ENCODE peak calls at places on chromosomes 13 and 19, in four cellular contexts. One of them, this sample, is unnamed.
A peak's percentile ranks its signal among the peaks of the same experiment; 100 is the strongest.

GRCh38 chr19:45767410-45767880 is 1.6 kb downstream of the SIX5 start:
- DNase-seq in AG10803: peak; percentile 82
- DNase-seq in endothelial cell of umbilical vein: peak; percentile 70
- DNase-seq in brain microvascular endothelial cell: peak; percentile 79
- DNase-seq in this sample: peak; percentile 80

GRCh38 chr19:36172852-36173251 is 20.6 kb upstream of the COX7A1 start:
- DNase-seq in AG10803: no peak
- DNase-seq in endothelial cell of umbilical vein: no peak
- DNase-seq in brain microvascular endothelial cell: no peak
- DNase-seq in this sample: no peak

GRCh38 chr13:32056316-32056715 is 24.7 kb downstream of the FRY start:
- DNase-seq in AG10803: no peak
- DNase-seq in endothelial cell of umbilical vein: no peak
- DNase-seq in brain microvascular endothelial cell: no peak
- DNase-seq in this sample: no peak

GRCh38 chr19:41427647-41428480 is 690 bp upstream of the B3GNT8 start:
- DNase-seq in AG10803: peak; percentile 15
- DNase-seq in endothelial cell of umbilical vein: peak; percentile 28
- DNase-seq in brain microvascular endothelial cell: no peak
- DNase-seq in this sample: no peak

GRCh38 chr13:45479661-45480060 is 14.9 kb downstream of the COG3 start:
- DNase-seq in AG10803: no peak
- DNase-seq in endothelial cell of umbilical vein: no peak
- DNase-seq in brain microvascular endothelial cell: no peak
- DNase-seq in this sample: no peak

GRCh38 chr13:24251525-24251924 is 57.9 kb upstream of the C1QTNF9 start:
- DNase-seq in AG10803: no peak
- DNase-seq in endothelial cell of umbilical vein: no peak
- DNase-seq in brain microvascular endothelial cell: no peak
- DNase-seq in this sample: no peak

GRCh38 chr19:34556500-34556899 is 74.9 kb downstream of the WTIP start:
- DNase-seq in AG10803: peak; percentile 25
- DNase-seq in endothelial cell of umbilical vein: peak; percentile 8
- DNase-seq in brain microvascular endothelial cell: peak; percentile 34
- DNase-seq in this sample: no peak

GRCh38 chr19:18062043-18062442 is 24.7 kb downstream of the IL12RB1 start:
- DNase-seq in AG10803: no peak
- DNase-seq in endothelial cell of umbilical vein: no peak
- DNase-seq in brain microvascular endothelial cell: no peak
- DNase-seq in this sample: no peak

GRCh38 chr19:50401505-50402450 is 17.0 kb upstream of the SPIB start:
- DNase-seq in AG10803: no peak
- DNase-seq in endothelial cell of umbilical vein: no peak
- DNase-seq in brain microvascular endothelial cell: no peak
- DNase-seq in this sample: no peak

GRCh38 chr19:4225902-4226301 is 3.4 kb upstream of the EBI3 start:
- DNase-seq in AG10803: no peak
- DNase-seq in endothelial cell of umbilical vein: no peak
- DNase-seq in brain microvascular endothelial cell: no peak
- DNase-seq in this sample: no peak

GRCh38 chr19:4227771-4228170 is 1.6 kb upstream of the EBI3 start:
- DNase-seq in AG10803: no peak
- DNase-seq in endothelial cell of umbilical vein: no peak
- DNase-seq in brain microvascular endothelial cell: no peak
- DNase-seq in this sample: no peak

GRCh38 chr19:4229179-4229931 is at the start of gene EBI3:
- DNase-seq in AG10803: no peak
- DNase-seq in endothelial cell of umbilical vein: peak; percentile 23
- DNase-seq in brain microvascular endothelial cell: peak; percentile 70
- DNase-seq in this sample: no peak

GRCh38 chr19:4232614-4233281 is 3.4 kb downstream of the EBI3 start:
- DNase-seq in AG10803: no peak
- DNase-seq in endothelial cell of umbilical vein: no peak
- DNase-seq in brain microvascular endothelial cell: no peak
- DNase-seq in this sample: no peak

DNA sequence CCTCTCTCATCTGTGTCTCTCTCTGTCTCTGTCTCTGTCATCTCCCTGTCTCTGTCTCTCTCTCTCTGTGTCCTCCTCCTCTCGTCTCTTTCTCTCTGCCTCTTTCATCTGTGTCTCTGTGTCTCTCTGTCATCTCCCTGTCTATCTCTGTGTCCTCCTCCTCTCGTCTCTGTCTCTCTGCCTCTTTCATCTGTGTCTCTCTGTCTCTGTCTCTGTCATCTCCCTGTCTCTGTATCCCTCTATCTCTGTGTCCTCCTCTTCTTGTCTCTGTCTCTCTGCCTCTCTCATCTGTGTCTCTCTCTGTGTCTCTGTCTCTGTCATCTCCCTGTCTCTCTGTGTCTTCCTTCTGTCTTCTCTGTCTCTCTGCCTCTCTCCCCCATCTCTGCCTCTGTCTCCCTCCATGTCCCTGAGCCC is 551 bp upstream of the EBI3 start:
- DNase-seq in AG10803: no peak
- DNase-seq in endothelial cell of umbilical vein: no peak
- DNase-seq in brain microvascular endothelial cell: no peak
- DNase-seq in this sample: no peak
- TF ChIP-seq CTCF in AG10803: no peak
- TF ChIP-seq CTCF in endothelial cell of umbilical vein: no peak
- TF ChIP-seq CTCF in brain microvascular endothelial cell: no peak
- TF ChIP-seq CTCF in this sample: no peak

GRCh38 chr13:33129886-33130285 is 113.7 kb downstream of the KL start:
- DNase-seq in AG10803: no peak
- DNase-seq in endothelial cell of umbilical vein: no peak
- DNase-seq in brain microvascular endothelial cell: no peak
- DNase-seq in this sample: no peak

GRCh38 chr13:33128134-33128533 is 111.9 kb downstream of the KL start:
- DNase-seq in AG10803: no peak
- DNase-seq in endothelial cell of umbilical vein: no peak
- DNase-seq in brain microvascular endothelial cell: no peak
- DNase-seq in this sample: no peak

GRCh38 chr13:33129094-33129832 is 113.0 kb downstream of the KL start:
- DNase-seq in AG10803: no peak
- DNase-seq in endothelial cell of umbilical vein: no peak
- DNase-seq in brain microvascular endothelial cell: no peak
- DNase-seq in this sample: no peak

GRCh38 chr13:33125821-33126570 is 109.8 kb downstream of the KL start:
- DNase-seq in AG10803: peak; percentile 97
- DNase-seq in endothelial cell of umbilical vein: peak; percentile 94
- DNase-seq in brain microvascular endothelial cell: peak; percentile 98
- DNase-seq in this sample: peak; percentile 94

GRCh38 chr13:33126909-33127607 is 110.8 kb downstream of the KL start:
- DNase-seq in AG10803: peak; percentile 34
- DNase-seq in endothelial cell of umbilical vein: peak; percentile 69
- DNase-seq in brain microvascular endothelial cell: no peak
- DNase-seq in this sample: peak; percentile 35
- TF ChIP-seq CTCF in AG10803: peak; percentile 37
- TF ChIP-seq CTCF in endothelial cell of umbilical vein: no peak
- TF ChIP-seq CTCF in brain microvascular endothelial cell: peak; percentile 8
- TF ChIP-seq CTCF in this sample: peak; percentile 37

DNA sequence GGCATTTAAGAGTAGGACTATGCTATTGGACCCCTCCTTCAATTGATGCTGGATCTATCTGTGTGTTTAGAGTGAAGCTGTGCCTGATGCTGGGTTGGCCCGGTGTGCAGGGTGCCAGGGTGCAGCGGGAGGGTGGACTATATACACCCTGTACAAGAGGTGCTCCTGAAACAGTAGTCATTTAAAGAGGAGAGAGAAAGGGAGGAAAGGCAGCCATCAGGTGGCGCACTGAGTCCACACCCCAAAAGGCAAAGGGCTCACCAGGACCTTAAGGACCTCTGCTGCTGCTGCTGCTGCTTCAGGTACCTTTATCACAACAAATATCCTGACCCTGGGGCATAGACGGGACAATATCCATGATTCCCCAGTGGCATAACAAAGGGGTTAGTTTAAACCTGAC is 39.4 kb downstream of the ZNF136 start:
- DNase-seq in AG10803: no peak
- DNase-seq in endothelial cell of umbilical vein: no peak
- DNase-seq in brain microvascular endothelial cell: no peak
- DNase-seq in this sample: no peak
- TF ChIP-seq CTCF in AG10803: no peak
- TF ChIP-seq CTCF in endothelial cell of umbilical vein: no peak
- TF ChIP-seq CTCF in brain microvascular endothelial cell: no peak
- TF ChIP-seq CTCF in this sample: peak; percentile 28

DNA sequence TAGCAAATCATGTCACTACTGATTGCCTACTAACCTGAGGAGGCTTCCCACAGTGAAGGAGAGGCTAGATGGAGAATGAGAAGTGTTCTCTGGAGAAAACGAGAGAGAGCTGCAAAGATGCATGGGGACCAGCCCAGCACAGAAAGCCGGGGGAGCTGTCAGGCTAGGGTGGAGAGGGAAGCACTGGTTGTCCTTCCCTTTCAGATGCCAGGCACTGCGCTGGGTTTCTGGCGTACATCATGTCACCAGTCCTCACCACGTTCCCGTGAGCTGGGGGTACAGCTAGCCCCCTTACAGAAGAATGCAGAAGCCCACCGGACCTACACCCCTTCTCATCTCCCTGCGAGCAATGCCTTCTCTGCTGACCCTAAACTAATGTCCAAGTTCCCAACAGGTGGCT is 86.0 kb downstream of the STK24 start:
- DNase-seq in AG10803: no peak
- DNase-seq in endothelial cell of umbilical vein: no peak
- DNase-seq in brain microvascular endothelial cell: no peak
- DNase-seq in this sample: no peak
- TF ChIP-seq CTCF in AG10803: no peak
- TF ChIP-seq CTCF in endothelial cell of umbilical vein: no peak
- TF ChIP-seq CTCF in brain microvascular endothelial cell: no peak
- TF ChIP-seq CTCF in this sample: no peak

DNA sequence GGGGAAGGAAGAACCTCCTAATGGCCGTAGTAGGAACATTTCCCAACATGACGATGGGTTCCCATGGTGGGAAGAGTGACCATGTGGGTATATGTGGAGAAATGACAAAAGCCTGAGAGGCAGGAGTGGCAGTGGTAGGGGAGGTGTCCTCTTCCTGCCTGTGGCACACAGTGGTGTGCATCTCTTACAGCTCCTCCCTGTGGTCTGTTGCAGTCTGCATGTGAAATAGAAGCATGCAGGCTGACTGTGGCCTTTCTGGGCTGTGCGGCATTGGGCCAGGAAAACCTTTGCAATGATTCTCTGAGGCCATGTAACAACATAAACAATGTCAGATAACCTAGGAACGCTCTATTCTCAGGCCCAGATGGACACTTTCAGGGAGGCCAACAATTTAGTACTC is 84.0 kb downstream of the LACC1 start:
- DNase-seq in AG10803: no peak
- DNase-seq in endothelial cell of umbilical vein: no peak
- DNase-seq in brain microvascular endothelial cell: no peak
- DNase-seq in this sample: no peak
- TF ChIP-seq CTCF in AG10803: no peak
- TF ChIP-seq CTCF in endothelial cell of umbilical vein: no peak
- TF ChIP-seq CTCF in brain microvascular endothelial cell: peak; percentile 32
- TF ChIP-seq CTCF in this sample: no peak

DNA sequence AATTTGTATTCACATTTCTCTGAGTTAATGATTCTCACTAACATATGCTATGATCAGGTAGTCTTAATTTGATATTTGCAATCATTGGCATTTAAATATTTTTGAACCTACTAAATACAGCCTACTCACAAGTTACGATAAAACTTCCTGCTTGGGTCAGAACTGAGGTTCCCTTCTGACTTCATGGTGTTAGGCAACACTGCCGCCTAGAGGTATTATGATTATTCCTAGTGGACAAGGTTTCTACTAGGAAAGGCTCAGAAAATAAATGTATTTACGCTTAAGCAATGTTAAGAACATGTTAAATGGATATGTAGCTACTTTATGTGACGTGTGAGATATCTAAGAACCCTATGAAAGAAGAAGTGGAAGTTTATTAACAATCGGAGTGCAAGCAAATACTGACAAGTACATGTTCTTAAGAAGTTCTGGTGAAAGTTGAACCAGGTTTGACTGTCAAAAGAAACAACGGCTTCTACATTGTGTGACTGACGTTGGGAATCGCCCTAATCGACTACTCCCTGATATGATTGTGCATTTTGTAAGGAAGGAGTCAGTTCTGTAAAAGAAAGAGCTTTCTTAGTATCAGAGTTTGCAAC is 1395.8 kb downstream of the SLITRK5 start:
- DNase-seq in AG10803: peak; percentile 11
- DNase-seq in endothelial cell of umbilical vein: no peak
- DNase-seq in brain microvascular endothelial cell: no peak
- DNase-seq in this sample: no peak
- TF ChIP-seq CTCF in AG10803: peak; percentile 57
- TF ChIP-seq CTCF in endothelial cell of umbilical vein: no peak
- TF ChIP-seq CTCF in brain microvascular endothelial cell: peak; percentile 74
- TF ChIP-seq CTCF in this sample: peak; percentile 39

GRCh38 chr13:113393572-113394503 is 29.9 kb upstream of the GRTP1 start:
- DNase-seq in AG10803: peak; percentile 65
- DNase-seq in endothelial cell of umbilical vein: peak; percentile 61
- DNase-seq in brain microvascular endothelial cell: peak; percentile 39
- DNase-seq in this sample: peak; percentile 40
- TF ChIP-seq CTCF in AG10803: peak; percentile 37
- TF ChIP-seq CTCF in endothelial cell of umbilical vein: peak; percentile 69
- TF ChIP-seq CTCF in brain microvascular endothelial cell: peak; percentile 57
- TF ChIP-seq CTCF in this sample: peak; percentile 98

DNA sequence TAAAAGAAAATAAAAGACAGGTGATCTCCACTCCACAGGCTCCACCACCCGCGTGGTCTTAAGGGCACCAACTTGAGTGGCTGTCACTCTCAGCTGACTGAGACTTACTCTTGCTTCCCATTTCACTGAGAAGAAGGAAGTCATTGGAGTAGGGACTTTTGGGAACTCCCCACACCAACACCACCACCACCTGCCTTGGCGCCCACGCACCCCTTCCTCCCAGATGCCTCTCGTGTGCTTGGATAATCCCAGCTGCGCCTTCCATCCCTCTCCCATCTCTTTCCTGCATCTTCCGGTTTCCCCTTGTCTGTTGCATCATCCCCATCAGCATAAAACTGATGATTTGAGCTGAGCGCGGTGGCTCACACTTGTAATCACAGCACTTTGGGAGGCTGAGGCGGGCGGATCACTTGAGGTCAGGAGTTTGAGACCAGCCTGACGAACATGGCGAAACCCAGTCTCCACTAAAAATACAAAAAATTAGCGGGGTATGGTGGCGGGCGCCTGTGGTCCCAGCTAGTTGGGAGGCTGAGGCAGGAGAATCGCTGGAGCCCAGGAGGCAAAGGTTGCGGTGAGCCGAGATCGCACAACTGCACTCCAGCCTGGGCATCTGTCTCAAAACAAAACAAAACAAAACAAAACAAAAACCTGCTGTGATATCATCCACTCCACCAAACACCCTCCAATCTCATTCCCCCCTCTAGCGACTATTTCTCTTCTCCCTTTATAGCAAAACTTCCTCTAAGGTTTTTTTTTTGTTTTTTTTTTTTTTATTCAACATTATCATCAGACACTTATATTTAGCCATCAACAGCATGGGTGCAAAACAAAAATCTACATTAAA is 25.5 kb downstream of the AP2S1 start:
- DNase-seq in AG10803: peak; percentile 18
- DNase-seq in endothelial cell of umbilical vein: no peak
- DNase-seq in brain microvascular endothelial cell: no peak
- DNase-seq in this sample: no peak
- TF ChIP-seq CTCF in AG10803: peak; percentile 6
- TF ChIP-seq CTCF in endothelial cell of umbilical vein: no peak
- TF ChIP-seq CTCF in brain microvascular endothelial cell: no peak
- TF ChIP-seq CTCF in this sample: no peak

This sample was measured in HFFc6.